ENCODE peak calls at places on chromosomes 11 and 22, in four cellular contexts. N is lower leg skin, K is A549, V is body of pancreas. W is an unnamed sample.

GRCh38 chr11:69700278-69701140 is 3.3 kb downstream of the FGF19 start:
- DNase-seq in N (no peak), K (peak), V (peak), W (peak)

GRCh38 chr11:43269229-43269928 is 42.4 kb upstream of the API5 start:
- DNase-seq in N (no peak), K (no peak), V (no peak), W (no peak)

GRCh38 chr11:91981995-91982394 is 242.6 kb upstream of the FAT3 start:
- DNase-seq in N (peak), K (peak), V (peak), W (peak)

GRCh38 chr11:27416568-27417176 is 53.7 kb upstream of the CCDC34 start:
- DNase-seq in N (no peak), K (no peak), V (no peak), W (no peak)

GRCh38 chr22:33883561-33883960 is 36.7 kb downstream of the LARGE1 start:
- DNase-seq in N (no peak), K (no peak), V (no peak), W (peak)

GRCh38 chr22:20400606-20401375 is 6.8 kb downstream of the ZNF74 start:
- DNase-seq in N (no peak), K (no peak), V (no peak), W (no peak)

GRCh38 chr11:121446752-121447156 is 5.4 kb upstream of the SORL1 start:
- DNase-seq in N (no peak), K (no peak), V (no peak), W (no peak)

GRCh38 chr11:27248430-27249207 is 114.4 kb downstream of the CCDC34 start:
- DNase-seq in N (no peak), K (no peak), V (no peak), W (no peak)

GRCh38 chr11:70020336-70021214 is 57.5 kb upstream of the ANO1 start:
- DNase-seq in N (no peak), K (no peak), V (no peak), W (no peak)

GRCh38 chr11:65651589-65652510 is 10.9 kb downstream of the RELA start:
- DNase-seq in N (no peak), K (no peak), V (peak), W (no peak)

GRCh38 chr11:116148056-116148455 is 624.7 kb downstream of the BUD13 start:
- DNase-seq in N (no peak), K (no peak), V (no peak), W (no peak)

GRCh38 chr11:120147094-120147949 is 9.4 kb upstream of the TRIM29 start:
- DNase-seq in N (no peak), K (no peak), V (peak), W (no peak)

GRCh38 chr11:73295259-73295995 is 12.6 kb upstream of the ARHGEF17 start:
- DNase-seq in N (no peak), K (peak), V (peak), W (peak)

GRCh38 chr11:65445604-65446445 is 23.2 kb downstream of the NEAT1 start:
- DNase-seq in N (no peak), K (no peak), V (peak), W (no peak)

GRCh38 chr22:32422062-32422461 is 10.0 kb upstream of the RTCB start:
- DNase-seq in N (no peak), K (no peak), V (no peak), W (no peak)

GRCh38 chr22:27749597-27750225 is 51.8 kb downstream of the MN1 start:
- DNase-seq in N (no peak), K (no peak), V (no peak), W (peak)

GRCh38 chr22:24437820-24438328 is 10.5 kb downstream of the ADORA2A start:
- DNase-seq in N (no peak), K (no peak), V (no peak), W (no peak)

GRCh38 chr11:121800240-121800639 is 315.8 kb downstream of the BLID start:
- DNase-seq in N (no peak), K (no peak), V (no peak), W (no peak)

GRCh38 chr22:22030493-22031182 is 48.1 kb upstream of the TOP3B start:
- DNase-seq in N (no peak), K (peak), V (no peak), W (no peak)

GRCh38 chr11:87917111-87917510 is 258.1 kb downstream of the RAB38 start:
- DNase-seq in N (no peak), K (no peak), V (no peak), W (no peak)

GRCh38 chr22:40036591-40037225 is 42.0 kb downstream of the FAM83F start:
- DNase-seq in N (no peak), K (peak), V (peak), W (peak)

GRCh38 chr11:129292092-129292491 is 83.6 kb upstream of the BARX2 start:
- DNase-seq in N (no peak), K (no peak), V (no peak), W (no peak)

GRCh38 chr11:45180888-45181594 is 34.6 kb downstream of the PRDM11 start:
- DNase-seq in N (no peak), K (peak), V (peak), W (peak)

GRCh38 chr11:127713226-127713625 is 712.7 kb upstream of the KIRREL3 start:
- DNase-seq in N (no peak), K (no peak), V (no peak), W (no peak)

GRCh38 chr11:116065986-116066385 is 561.8 kb upstream of the CADM1 start:
- DNase-seq in N (no peak), K (no peak), V (no peak), W (no peak)

GRCh38 chr11:94866936-94867795 is 99.0 kb downstream of the AMOTL1 start:
- DNase-seq in N (no peak), K (no peak), V (no peak), W (no peak)

GRCh38 chr11:1942541-1943260 is 4.4 kb upstream of the MRPL23 start:
- DNase-seq in N (no peak), K (no peak), V (peak), W (no peak)

GRCh38 chr22:33255781-33256180 is 197.6 kb upstream of the SYN3 start:
- DNase-seq in N (no peak), K (no peak), V (no peak), W (no peak)

GRCh38 chr11:11996321-11997174 is 11.9 kb downstream of the DKK3 start:
- DNase-seq in N (no peak), K (no peak), V (no peak), W (no peak)

GRCh38 chr11:44568706-44569473 is 3.4 kb downstream of the CD82 start:
- DNase-seq in N (peak), K (peak), V (peak), W (peak)

GRCh38 chr11:13174090-13174489 is 103.5 kb upstream of the BMAL1 start:
- DNase-seq in N (no peak), K (no peak), V (no peak), W (no peak)

GRCh38 chr11:132318421-132319157 is 948.2 kb downstream of the NTM start:
- DNase-seq in N (no peak), K (no peak), V (no peak), W (no peak)

GRCh38 chr22:32850591-32851517 is 49.3 kb downstream of the TIMP3 start:
- DNase-seq in N (peak), K (no peak), V (peak), W (no peak)

GRCh38 chr11:3609416-3610265 is 32.2 kb downstream of the ART5 start:
- DNase-seq in N (no peak), K (peak), V (no peak), W (peak)

GRCh38 chr22:31210830-31211503 is 1.1 kb upstream of the LIMK2 start:
- DNase-seq in N (peak), K (no peak), V (no peak), W (no peak)

GRCh38 chr11:125091247-125091876 is 20.1 kb downstream of the TMEM218 start:
- DNase-seq in N (no peak), K (peak), V (no peak), W (peak)

GRCh38 chr22:25839755-25840154 is 97.8 kb downstream of the MYO18B start:
- DNase-seq in N (no peak), K (no peak), V (no peak), W (no peak)
- TF ChIP-seq POLR2A in N (no peak), K (no peak), V (no peak), W (no peak)

DNA sequence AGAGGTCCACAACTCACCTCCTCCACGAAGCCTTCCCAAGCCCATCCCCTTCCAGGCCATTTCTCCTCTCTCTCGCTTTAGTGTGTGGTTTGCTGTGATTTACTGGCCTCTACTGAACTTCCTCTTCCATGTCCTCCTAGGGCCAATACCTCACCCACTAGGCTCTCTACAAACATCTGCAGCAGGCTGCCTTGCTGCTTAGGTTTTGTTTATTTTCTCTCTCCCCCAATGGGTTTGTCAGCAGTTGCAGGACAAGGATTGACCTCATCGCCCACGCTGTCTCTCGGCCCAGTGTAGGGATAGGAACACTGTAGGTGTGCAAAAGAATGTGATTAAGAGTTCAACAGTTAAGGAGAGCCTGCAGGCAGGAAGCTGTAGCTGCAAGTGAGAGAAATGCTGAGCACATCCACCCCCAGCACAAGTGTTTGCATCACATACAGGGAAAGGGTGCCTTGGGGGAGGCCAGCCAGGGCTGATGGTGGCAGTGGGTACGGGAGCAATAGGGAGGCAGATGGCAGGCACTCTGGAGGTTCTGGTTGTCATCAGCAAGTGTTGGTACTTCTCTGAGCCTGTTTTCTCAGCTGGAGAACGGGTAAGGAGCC is 1.4 kb downstream of the PC start:
- DNase-seq in N (no peak), K (peak), V (no peak), W (no peak)
- TF ChIP-seq POLR2A in N (no peak), K (no peak), V (no peak), W (no peak)

GRCh38 chr11:60946601-60947265 is 5.2 kb downstream of the SLC15A3 start:
- DNase-seq in N (no peak), K (no peak), V (no peak), W (no peak)

GRCh38 chr11:60942970-60943565 is 8.9 kb downstream of the SLC15A3 start:
- DNase-seq in N (peak), K (no peak), V (peak), W (no peak)

GRCh38 chr11:60945295-60945667 is 6.7 kb downstream of the SLC15A3 start:
- DNase-seq in N (no peak), K (no peak), V (no peak), W (no peak)

GRCh38 chr11:60942207-60942606 is 9.8 kb downstream of the SLC15A3 start:
- DNase-seq in N (no peak), K (no peak), V (no peak), W (no peak)

GRCh38 chr11:60944504-60945294 is 7.3 kb downstream of the SLC15A3 start:
- DNase-seq in N (no peak), K (peak), V (no peak), W (no peak)
- TF ChIP-seq POLR2A in N (no peak), K (no peak), V (no peak), W (no peak)

GRCh38 chr11:10308208-10308954 is 3.5 kb downstream of the ADM start:
- DNase-seq in N (no peak), K (no peak), V (no peak), W (no peak)
- TF ChIP-seq POLR2A in N (no peak), K (no peak), V (peak), W (no peak)

DNA sequence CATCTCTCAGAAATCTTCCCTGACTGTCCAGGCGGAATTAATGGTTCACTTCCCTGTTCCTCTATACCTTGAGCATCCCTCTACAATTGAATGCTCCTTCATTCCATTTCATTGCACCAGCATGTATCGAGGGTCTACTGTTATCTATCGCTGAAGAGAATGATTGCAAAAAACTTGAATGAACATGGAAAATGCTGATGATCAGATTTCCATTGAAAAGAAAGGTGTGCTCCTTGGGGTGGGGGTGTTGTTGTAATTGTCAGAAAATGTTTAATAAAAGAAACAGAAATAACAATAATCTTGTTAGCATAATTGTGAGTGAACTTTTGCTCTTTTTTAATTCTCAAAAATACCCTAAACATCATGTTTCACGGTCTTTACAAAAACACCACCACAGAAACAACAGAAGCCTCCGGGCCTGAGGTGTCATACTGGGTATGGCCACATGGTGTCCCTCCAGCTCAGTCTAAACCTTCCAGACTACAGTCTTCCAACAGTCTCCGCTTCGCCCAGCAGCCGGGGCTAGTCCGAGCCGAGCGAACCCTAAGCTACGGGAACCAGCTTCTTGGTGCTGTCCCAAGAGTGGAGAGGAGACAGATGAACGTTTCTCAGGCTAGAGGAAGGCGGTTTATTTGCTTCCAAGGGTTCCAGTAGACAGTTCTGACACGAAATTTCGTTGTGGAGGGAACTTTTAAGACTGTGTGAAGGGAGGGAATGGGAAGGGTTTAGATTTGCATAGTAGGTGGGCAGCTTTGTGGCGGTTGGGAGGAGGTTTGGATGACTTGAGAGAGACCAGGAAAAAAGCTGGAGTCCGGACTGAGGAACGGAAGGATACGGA is 75.8 kb upstream of the ZBED5 start:
- DNase-seq in N (peak), K (peak), V (peak), W (peak)
- TF ChIP-seq POLR2A in N (no peak), K (peak), V (no peak), W (peak)

GRCh38 chr11:787084-787675 is 2.7 kb downstream of the CEND1 start:
- DNase-seq in N (no peak), K (no peak), V (no peak), W (no peak)

GRCh38 chr11:788009-788640 is 1.8 kb downstream of the CEND1 start:
- DNase-seq in N (no peak), K (no peak), V (no peak), W (no peak)

GRCh38 chr11:789951-790350 is at the start of gene CEND1:
- DNase-seq in N (no peak), K (peak), V (no peak), W (no peak)

GRCh38 chr11:790721-791564 is 1.1 kb upstream of the CEND1 start:
- DNase-seq in N (no peak), K (peak), V (no peak), W (peak)

DNA sequence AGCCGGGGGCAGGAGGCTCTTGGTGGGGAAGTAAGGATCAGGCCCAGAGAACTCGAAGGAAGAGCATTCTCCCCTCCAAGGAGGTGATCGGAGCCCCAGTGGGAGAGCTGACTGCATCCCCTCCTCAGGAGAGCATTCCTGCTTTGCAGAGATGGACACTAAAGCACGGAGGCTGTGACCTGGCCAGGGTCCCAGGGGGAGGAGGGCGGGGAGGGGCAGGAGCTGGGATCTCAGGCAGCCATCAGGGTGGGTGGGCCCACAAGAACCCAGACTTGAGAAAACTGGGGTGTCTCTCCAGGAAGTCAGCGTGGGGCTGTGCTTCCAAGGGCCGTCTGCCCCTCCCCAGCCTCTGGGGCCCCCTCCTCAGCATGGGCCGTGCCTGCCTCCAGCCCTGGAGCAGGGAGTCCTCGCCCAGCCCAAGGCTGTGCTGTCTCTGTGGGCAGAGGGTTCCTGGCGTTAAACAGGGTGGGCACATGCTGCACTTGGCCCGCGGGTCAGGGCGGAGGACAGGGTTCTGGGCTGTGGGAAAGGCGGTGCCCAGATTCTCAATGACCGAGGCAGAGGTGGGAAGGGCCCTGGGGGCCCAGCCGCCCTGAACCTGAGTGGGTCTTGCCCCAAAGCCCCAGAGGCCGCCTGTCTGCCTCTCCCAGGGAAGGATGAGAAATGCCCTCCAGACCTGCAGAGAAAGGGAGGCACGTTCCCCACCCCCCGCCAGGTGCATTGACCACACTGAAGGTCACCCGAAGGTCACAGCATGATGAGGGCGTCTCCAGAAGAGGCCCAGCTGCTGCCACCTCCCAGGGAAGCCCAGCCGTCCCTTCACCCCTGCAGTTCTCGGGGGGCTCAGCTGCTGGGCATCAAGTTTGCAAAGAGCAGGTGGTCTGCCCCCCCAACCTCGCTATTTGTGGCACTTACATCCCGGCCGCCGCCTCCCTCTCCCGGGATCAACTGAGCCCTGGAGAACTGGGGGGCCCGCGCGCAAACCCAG is 643 bp downstream of the CEND1 start:
- DNase-seq in N (no peak), K (no peak), V (no peak), W (no peak)
- TF ChIP-seq POLR2A in N (no peak), K (no peak), V (no peak), W (no peak)

DNA sequence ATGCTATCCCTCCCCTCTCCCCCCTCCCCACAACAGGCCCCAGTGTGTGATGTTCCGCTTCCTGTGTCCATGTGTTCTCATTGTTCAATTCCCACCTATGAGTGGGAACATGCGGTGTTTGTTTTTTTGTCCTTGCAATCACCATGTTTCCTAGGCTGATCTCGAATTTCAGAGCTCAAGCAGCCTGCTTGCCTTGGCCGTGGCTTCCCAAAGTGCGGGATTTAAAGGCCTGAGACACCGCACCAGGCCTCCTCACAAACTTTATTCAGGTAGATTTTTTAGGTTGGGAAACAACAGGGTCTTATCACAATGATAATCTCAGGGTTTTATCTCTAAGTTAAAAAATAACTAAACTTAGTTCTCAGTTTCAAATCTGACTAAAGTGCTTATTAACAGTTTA is 125.4 kb downstream of the LUZP2 start:
- DNase-seq in N (no peak), K (no peak), V (no peak), W (no peak)
- TF ChIP-seq POLR2A in N (no peak), K (no peak), V (no peak), W (no peak)

GRCh38 chr22:19169002-19169946 is 9.3 kb downstream of the SLC25A1 start:
- DNase-seq in N (no peak), K (no peak), V (no peak), W (no peak)

GRCh38 chr22:19169947-19170318 is 8.6 kb downstream of the SLC25A1 start:
- DNase-seq in N (no peak), K (no peak), V (no peak), W (no peak)

GRCh38 chr22:19166421-19166820 is 12.1 kb downstream of the SLC25A1 start:
- DNase-seq in N (no peak), K (no peak), V (no peak), W (no peak)

GRCh38 chr22:19167106-19167869 is 11.2 kb downstream of the SLC25A1 start:
- DNase-seq in N (no peak), K (no peak), V (no peak), W (no peak)

GRCh38 chr22:19168088-19168890 is 10.2 kb downstream of the SLC25A1 start:
- DNase-seq in N (no peak), K (no peak), V (no peak), W (no peak)
- TF ChIP-seq POLR2A in N (no peak), K (no peak), V (no peak), W (no peak)

W was measured in H54.